ENCODE peak calls at places on chromosomes 13 and 19, in seven cellular contexts. H is PC-9, L is neuronal stem cell, Z is GM12878, T is IMR-90, U is H1, Q is GM23338. X is an unnamed sample.

GRCh38 chr19:6528544-6529121 is 2.2 kb upstream of the TNFSF9 start:
- DNase-seq in H (no peak), L (no peak), Z (no peak), T (no peak), U (no peak), Q (peak), X (no peak)

GRCh38 chr19:10408511-10409291 is 5.4 kb upstream of the CDC37 start:
- DNase-seq in H (no peak), L (no peak), Z (no peak), T (no peak), U (no peak), Q (no peak), X (no peak)

GRCh38 chr13:30319130-30319529 is 11.8 kb upstream of the KATNAL1 start:
- DNase-seq in H (no peak), L (no peak), Z (no peak), T (no peak), U (no peak), Q (no peak), X (no peak)

GRCh38 chr19:27742041-27742440 is 1470.9 kb downstream of the UQCRFS1 start:
- DNase-seq in H (no peak), L (no peak), Z (no peak), T (no peak), U (no peak), Q (no peak), X (peak)

GRCh38 chr13:98960331-98961203 is 17.3 kb downstream of the DOCK9 start:
- DNase-seq in H (no peak), L (no peak), Z (no peak), T (no peak), U (no peak), Q (no peak), X (no peak)

GRCh38 chr13:31521466-31521865 is 217.9 kb upstream of the RXFP2 start:
- DNase-seq in H (no peak), L (no peak), Z (no peak), T (no peak), U (no peak), Q (no peak), X (no peak)

GRCh38 chr13:41499452-41499851 is 42.1 kb downstream of the RGCC start:
- DNase-seq in H (no peak), L (no peak), Z (no peak), T (no peak), U (no peak), Q (no peak), X (no peak)

GRCh38 chr19:289651-290538 is 1.3 kb downstream of the PLPP2 start:
- DNase-seq in H (peak), L (no peak), Z (no peak), T (peak), U (peak), Q (peak), X (peak)

GRCh38 chr13:99055286-99056073 is 77.6 kb upstream of the DOCK9 start:
- DNase-seq in H (no peak), L (no peak), Z (no peak), T (no peak), U (no peak), Q (peak), X (no peak)

GRCh38 chr19:44875666-44876418 is 15.2 kb upstream of the TOMM40 start:
- DNase-seq in H (peak), L (no peak), Z (no peak), T (peak), U (no peak), Q (no peak), X (peak)

GRCh38 chr13:30708541-30708940 is 26.8 kb upstream of the ALOX5AP start:
- DNase-seq in H (no peak), L (no peak), Z (no peak), T (peak), U (no peak), Q (no peak), X (peak)

GRCh38 chr13:90732049-90732448 is 615.4 kb upstream of the MIR17HG start:
- DNase-seq in H (no peak), L (no peak), Z (no peak), T (no peak), U (peak), Q (peak), X (no peak)

GRCh38 chr19:28305513-28305912 is 907.4 kb downstream of the UQCRFS1 start:
- DNase-seq in H (no peak), L (no peak), Z (no peak), T (no peak), U (no peak), Q (no peak), X (peak)

GRCh38 chr19:3020321-3020960 is 8.6 kb downstream of the TLE2 start:
- DNase-seq in H (no peak), L (no peak), Z (no peak), T (no peak), U (no peak), Q (no peak), X (no peak)

GRCh38 chr13:26601669-26602068 is 44.2 kb downstream of the WASF3 start:
- DNase-seq in H (no peak), L (no peak), Z (peak), T (peak), U (no peak), Q (no peak), X (peak)

GRCh38 chr13:24670927-24671326 is 9.3 kb upstream of the ATP12A start:
- DNase-seq in H (peak), L (peak), Z (no peak), T (no peak), U (no peak), Q (peak), X (no peak)

GRCh38 chr19:2633693-2634075 is 68.8 kb downstream of the GNG7 start:
- DNase-seq in H (no peak), L (no peak), Z (no peak), T (no peak), U (no peak), Q (no peak), X (no peak)

GRCh38 chr13:93727301-93728141 is 500.9 kb downstream of the GPC6 start:
- DNase-seq in H (no peak), L (no peak), Z (no peak), T (peak), U (no peak), Q (no peak), X (peak)

GRCh38 chr19:41303941-41304340 is 6.0 kb upstream of the CCDC97 start:
- DNase-seq in H (no peak), L (no peak), Z (no peak), T (no peak), U (no peak), Q (no peak), X (no peak)

GRCh38 chr19:18700501-18701249 is 17.2 kb downstream of the CRTC1 start:
- DNase-seq in H (no peak), L (peak), Z (peak), T (peak), U (peak), Q (peak), X (peak)

GRCh38 chr13:34849406-34849805 is 92.7 kb upstream of the NBEA start:
- DNase-seq in H (no peak), L (no peak), Z (no peak), T (no peak), U (no peak), Q (no peak), X (no peak)

GRCh38 chr13:111597041-111598017 is 276.9 kb downstream of the TEX29 start:
- DNase-seq in H (no peak), L (no peak), Z (no peak), T (no peak), U (no peak), Q (peak), X (no peak)

GRCh38 chr13:70732611-70733010 is 624.4 kb upstream of the KLHL1 start:
- DNase-seq in H (no peak), L (no peak), Z (no peak), T (no peak), U (no peak), Q (no peak), X (no peak)

GRCh38 chr19:56707821-56708220 is 36.3 kb upstream of the ZNF835 start:
- DNase-seq in H (no peak), L (no peak), Z (no peak), T (no peak), U (no peak), Q (no peak), X (no peak)

GRCh38 chr19:7475665-7476064 is 13.2 kb downstream of the PEX11G start:
- DNase-seq in H (no peak), L (no peak), Z (no peak), T (no peak), U (no peak), Q (no peak), X (no peak)

GRCh38 chr19:5342573-5343201 is 2.1 kb upstream of the PTPRS start:
- DNase-seq in H (no peak), L (no peak), Z (no peak), T (no peak), U (no peak), Q (no peak), X (no peak)

GRCh38 chr19:51668167-51668566 is 21.5 kb upstream of the SIGLEC14 start:
- DNase-seq in H (no peak), L (no peak), Z (no peak), T (no peak), U (no peak), Q (no peak), X (no peak)

GRCh38 chr19:55486043-55486970 is 1.3 kb downstream of the NAT14 start:
- DNase-seq in H (no peak), L (no peak), Z (no peak), T (no peak), U (no peak), Q (no peak), X (no peak)
- H3K4me3 ChIP-seq in H (peak), L (peak), Z (no peak), T (no peak), U (no peak), Q (peak), X (peak)

GRCh38 chr19:57803594-57804325 is 11.0 kb downstream of the ZNF552 start:
- DNase-seq in H (peak), L (peak), Z (no peak), T (peak), U (peak), Q (peak), X (peak)
- H2AFZ ChIP-seq in H (peak), L (peak), Z (peak), T (peak), U (no peak), Q (no peak), X (peak)

GRCh38 chr19:46373573-46374359 is 26.9 kb downstream of the PPP5C start:
- DNase-seq in H (peak), L (peak), Z (no peak), T (peak), U (peak), Q (peak), X (peak)

GRCh38 chr19:46372901-46373572 is 26.1 kb downstream of the PPP5C start:
- DNase-seq in H (peak), L (peak), Z (no peak), T (no peak), U (peak), Q (peak), X (peak)

GRCh38 chr19:46369817-46370216 is 22.9 kb downstream of the PPP5C start:
- DNase-seq in H (peak), L (no peak), Z (no peak), T (peak), U (no peak), Q (no peak), X (no peak)

GRCh38 chr19:46368116-46368515 is 21.2 kb downstream of the PPP5C start:
- DNase-seq in H (no peak), L (no peak), Z (no peak), T (no peak), U (no peak), Q (no peak), X (no peak)

DNA sequence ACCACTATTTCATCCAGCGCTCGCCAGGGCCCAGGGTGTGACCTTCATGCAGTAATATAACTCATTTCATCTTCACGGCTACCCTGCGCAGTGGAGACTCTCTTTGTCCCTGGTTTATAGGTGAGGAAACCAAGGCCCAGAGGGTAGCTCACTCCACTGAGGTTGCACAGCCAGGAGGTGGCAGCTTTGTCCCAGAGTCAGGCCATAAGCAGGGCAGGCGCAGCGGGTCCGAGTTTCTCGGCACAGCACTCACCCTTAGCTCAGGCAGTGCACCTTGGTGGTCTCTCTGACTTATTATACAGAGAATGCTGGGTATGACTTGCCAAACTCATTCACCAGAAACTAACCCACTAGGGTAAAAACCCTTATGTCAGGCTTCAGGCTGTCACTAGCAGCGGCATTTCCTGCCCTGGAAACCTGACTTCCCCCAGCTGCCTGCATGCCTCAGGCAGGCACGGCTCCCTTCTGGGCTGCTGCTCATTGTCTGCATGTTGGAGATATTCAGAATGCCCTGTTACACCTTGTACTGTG is 24.5 kb downstream of the PPP5C start:
- DNase-seq in H (no peak), L (no peak), Z (no peak), T (peak), U (no peak), Q (peak), X (no peak)
- H3K4me2 ChIP-seq in H (peak), L (no peak), Z (no peak), T (no peak), U (no peak), Q (no peak), X (peak)

GRCh38 chr19:39479916-39480315 is 722 bp upstream of the TIMM50 start:
- DNase-seq in H (no peak), L (no peak), Z (no peak), T (no peak), U (no peak), Q (no peak), X (no peak)
- H3K4me3 ChIP-seq in H (peak), L (peak), Z (peak), T (no peak), U (peak), Q (peak), X (peak)

GRCh38 chr13:69706807-69707206 is 400.8 kb upstream of the ATXN8OS start:
- DNase-seq in H (no peak), L (no peak), Z (no peak), T (no peak), U (no peak), Q (no peak), X (no peak)
- H2AFZ ChIP-seq in H (no peak), L (peak), Z (no peak), T (no peak), U (peak), Q (no peak), X (no peak)

DNA sequence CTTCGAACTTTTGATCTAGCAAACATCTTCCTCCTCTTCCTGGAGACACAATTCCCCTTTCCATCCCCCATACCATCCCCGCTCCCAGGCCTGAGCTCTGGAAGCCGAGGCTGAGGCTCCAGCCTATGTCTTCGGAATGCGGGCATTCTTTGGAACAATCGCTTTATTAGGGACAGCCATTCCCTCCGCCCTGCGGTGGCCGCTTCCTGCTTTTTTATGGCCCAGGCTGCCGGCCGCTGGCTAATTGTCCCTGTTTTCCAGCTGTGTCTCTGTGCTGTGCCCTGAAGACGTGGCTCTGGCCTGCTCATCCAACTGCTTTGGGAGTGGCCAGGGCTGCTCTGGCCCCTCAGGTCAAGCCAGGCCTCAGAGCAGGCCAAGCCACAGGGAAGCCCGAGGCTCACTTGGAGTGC is 2.1 kb upstream of the CDX2 start:
- DNase-seq in H (no peak), L (no peak), Z (no peak), T (no peak), U (peak), Q (peak), X (no peak)
- H3K4me2 ChIP-seq in H (no peak), L (peak), Z (no peak), T (no peak), U (peak), Q (peak), X (no peak)

GRCh38 chr13:96294930-96295657 is 205.2 kb downstream of the HS6ST3 start:
- DNase-seq in H (no peak), L (no peak), Z (no peak), T (no peak), U (no peak), Q (peak), X (no peak)
- H3K4me3 ChIP-seq in H (no peak), L (no peak), Z (no peak), T (no peak), U (no peak), Q (peak), X (no peak)

DNA sequence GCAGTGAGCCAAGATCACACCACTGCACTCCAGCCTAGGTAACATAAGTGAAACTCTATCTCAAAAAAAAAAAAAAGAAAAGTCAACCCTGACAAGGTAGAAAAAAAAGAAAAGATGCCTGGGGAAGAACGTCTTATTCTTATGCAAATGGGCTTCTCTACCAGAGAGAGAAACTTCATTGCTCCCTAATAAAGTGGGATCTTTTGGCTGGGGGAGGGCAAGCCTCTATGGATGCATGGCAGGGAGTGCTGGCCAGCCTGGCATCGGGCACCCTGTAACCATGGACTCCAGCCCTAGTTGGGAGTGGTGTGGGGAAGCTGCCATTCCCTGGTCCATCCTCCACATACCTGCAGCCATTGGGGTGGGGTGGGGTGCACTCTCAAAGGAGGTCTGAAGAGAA is 30.7 kb upstream of the ZNF728 start:
- DNase-seq in H (no peak), L (no peak), Z (no peak), T (no peak), U (peak), Q (peak), X (no peak)
- H2AFZ ChIP-seq in H (no peak), L (no peak), Z (no peak), T (no peak), U (no peak), Q (no peak), X (no peak)

X was measured in astrocyte.